ENCODE peak calls at places on chromosomes 5 and 9, in five cellular contexts. V is stimulated activated CD8-positive, alpha-beta memory T cell treated with anti-CD3 and anti-CD28 coated beads, Interleukin-2, amount 100 ng/mL, for 48 hours; T is activated CD4-positive, alpha-beta T cell treated with anti-CD3 and anti-CD28 coated beads, Interleukin-2, amount 10 ng/mL, durations not matched to agents 7 days and 5 days; X is NAMALWA; R is AG08396. M is an unnamed sample.

GRCh38 chr9:133572821-133573361 is 36.3 kb downstream of the FAM163B start:
- DNase-seq in V (no peak), T (no peak), X (no peak), R (no peak), M (no peak)

GRCh38 chr9:134487066-134487710 is 154.4 kb upstream of the COL5A1 start:
- DNase-seq in V (no peak), T (no peak), X (no peak), R (no peak), M (no peak)

GRCh38 chr9:3900673-3901318 is 375.0 kb upstream of the RFX3 start:
- DNase-seq in V (no peak), T (no peak), X (no peak), R (no peak), M (no peak)

GRCh38 chr5:105688227-105688807 is 1982.4 kb downstream of the EFNA5 start:
- DNase-seq in V (no peak), T (no peak), X (no peak), R (no peak), M (no peak)

GRCh38 chr5:121668635-121669034 is 183.0 kb upstream of the FTMT start:
- DNase-seq in V (no peak), T (no peak), X (no peak), R (no peak), M (peak; percentile 0)

GRCh38 chr9:86488345-86488744 is 134.1 kb upstream of the TUT7 start:
- DNase-seq in V (no peak), T (no peak), X (no peak), R (no peak), M (no peak)

GRCh38 chr9:128654481-128654880 is 2.2 kb downstream of the DYNC2I2 start:
- DNase-seq in V (no peak), T (no peak), X (no peak), R (no peak), M (no peak)

GRCh38 chr5:60196382-60197113 is 303.0 kb upstream of the PDE4D start:
- DNase-seq in V (no peak), T (no peak), X (no peak), R (peak; percentile 12), M (no peak)

GRCh38 chr5:59923465-59923864 is 29.9 kb upstream of the PDE4D start:
- DNase-seq in V (no peak), T (no peak), X (no peak), R (no peak), M (no peak)

GRCh38 chr9:83646500-83647239 is 23.7 kb downstream of the IDNK start:
- DNase-seq in V (no peak), T (no peak), X (no peak), R (no peak), M (no peak)

GRCh38 chr9:36187414-36187813 is 3.3 kb upstream of the CLTA start:
- DNase-seq in V (no peak), T (no peak), X (no peak), R (peak; percentile 70), M (no peak)

GRCh38 chr5:148909001-148909400 is 82.6 kb downstream of the ADRB2 start:
- DNase-seq in V (no peak), T (no peak), X (no peak), R (no peak), M (no peak)

GRCh38 chr5:138033916-138034315 is 1.0 kb upstream of the FAM13B start:
- DNase-seq in V (no peak), T (no peak), X (no peak), R (peak; percentile 73), M (no peak)

M was measured in GDM1.